ENCODE peak calls at places on chromosomes 11 and 22, in five cellular contexts. G, J, C, E and T are unnamed samples. For H3K36me3, the result is how much of the 10 kb centered on the place peaks cover.

GRCh38 chr11:2302844-2303626 is 1.2 kb downstream of the TSPAN32 start:
- DNase-seq in J (peak), E (no peak), C (no peak), G (no peak), T (no peak)

GRCh38 chr22:45164217-45165123 is 745 bp downstream of the NUP50 start:
- DNase-seq in C (no peak), J (peak), G (peak), E (peak), T (peak)

GRCh38 chr22:35568751-35569725 is 28.4 kb downstream of the RASD2 start:
- DNase-seq in C (no peak), E (no peak), J (no peak), G (no peak), T (no peak)

GRCh38 chr11:32436751-32437405 is 1.5 kb upstream of the WT1 start:
- DNase-seq in E (no peak), C (no peak), J (peak), G (no peak), T (peak)

GRCh38 chr11:123209591-123209990 is 14.5 kb upstream of the CLMP start:
- DNase-seq in J (no peak), E (no peak), G (no peak), C (no peak), T (no peak)

GRCh38 chr11:36009469-36009868 is 65.6 kb downstream of the LDLRAD3 start:
- DNase-seq in J (no peak), G (no peak), C (no peak), E (no peak), T (no peak)

GRCh38 chr11:61161190-61162091 is at the start of gene VPS37C:
- DNase-seq in E (peak), G (peak), C (peak), J (peak), T (peak)

GRCh38 chr22:45218974-45219373 is 21.7 kb downstream of the KIAA0930 start:
- DNase-seq in J (peak), G (no peak), C (no peak), E (no peak), T (no peak)

GRCh38 chr11:27456140-27456801 is 16.3 kb downstream of the LGR4 start:
- DNase-seq in E (no peak), G (no peak), J (no peak), C (no peak), T (no peak)

GRCh38 chr22:35838849-35839646 is 121.4 kb downstream of the APOL5 start:
- DNase-seq in J (no peak), C (peak), E (no peak), G (peak), T (peak)

GRCh38 chr11:86620796-86621575 is 51.4 kb downstream of the ME3 start:
- DNase-seq in G (no peak), C (no peak), J (no peak), E (no peak), T (no peak)

GRCh38 chr11:13010737-13011342 is 1.7 kb downstream of the RASSF10 start:
- DNase-seq in E (no peak), C (no peak), G (peak), J (peak), T (peak)

GRCh38 chr22:28999510-29000224 is 62.0 kb downstream of the C22orf31 start:
- DNase-seq in E (no peak), C (no peak), G (no peak), J (no peak), T (no peak)

GRCh38 chr22:33539902-33540751 is 380.1 kb downstream of the LARGE1 start:
- DNase-seq in C (peak), G (peak), J (no peak), E (no peak), T (no peak)

GRCh38 chr11:63492441-63492840 is 1.5 kb upstream of the PLAAT5 start:
- DNase-seq in G (no peak), J (no peak), E (no peak), C (no peak), T (no peak)

GRCh38 chr11:119101367-119101758 is 290 bp downstream of the DPAGT1 start:
- DNase-seq in G (peak), C (no peak), E (peak), J (peak), T (peak)

GRCh38 chr11:66467756-66468155 is 1.1 kb downstream of the PELI3 start:
- DNase-seq in G (peak), C (no peak), E (no peak), J (peak), T (peak)

GRCh38 chr11:3738241-3738640 is 59.1 kb downstream of the NUP98 start:
- DNase-seq in E (no peak), G (no peak), C (no peak), J (no peak), T (no peak)

GRCh38 chr11:130675456-130675855 is 227.0 kb downstream of the ADAMTS15 start:
- DNase-seq in J (no peak), E (no peak), C (no peak), G (peak), T (no peak)

GRCh38 chr11:115126092-115126491 is 378.1 kb downstream of the CADM1 start:
- DNase-seq in E (no peak), G (no peak), J (no peak), C (no peak), T (no peak)

GRCh38 chr11:124762624-124763155 is 600 bp upstream of the ESAM start:
- DNase-seq in G (peak), E (peak), C (no peak), J (peak), T (no peak)

GRCh38 chr11:94024547-94024946 is 3.4 kb downstream of the HEPHL1 start:
- DNase-seq in C (no peak), G (no peak), E (no peak), J (no peak), T (no peak)

GRCh38 chr11:72430743-72431570 is 3.4 kb downstream of the CLPB start:
- DNase-seq in C (peak), J (peak), G (no peak), E (peak), T (peak)

GRCh38 chr11:3944198-3944597 is 88.7 kb downstream of the STIM1 start:
- DNase-seq in G (no peak), C (no peak), E (no peak), J (no peak), T (no peak)

GRCh38 chr11:15212876-15213275 is 98.2 kb downstream of the INSC start:
- DNase-seq in C (no peak), J (no peak), E (no peak), G (no peak), T (no peak)

GRCh38 chr11:65479184-65480145 is 19.4 kb upstream of the MALAT1 start:
- DNase-seq in E (peak), J (peak), G (peak), C (peak), T (peak)

GRCh38 chr22:44221710-44222475 is 41.2 kb downstream of the PARVG start:
- DNase-seq in J (no peak), C (no peak), G (no peak), E (no peak), T (no peak)

GRCh38 chr11:45879803-45880685 is 5.4 kb upstream of the MAPK8IP1 start:
- DNase-seq in C (no peak), J (no peak), G (no peak), E (peak), T (no peak)

GRCh38 chr11:115745041-115745440 is 240.8 kb upstream of the CADM1 start:
- DNase-seq in G (no peak), E (no peak), C (no peak), J (no peak), T (peak)

DNA sequence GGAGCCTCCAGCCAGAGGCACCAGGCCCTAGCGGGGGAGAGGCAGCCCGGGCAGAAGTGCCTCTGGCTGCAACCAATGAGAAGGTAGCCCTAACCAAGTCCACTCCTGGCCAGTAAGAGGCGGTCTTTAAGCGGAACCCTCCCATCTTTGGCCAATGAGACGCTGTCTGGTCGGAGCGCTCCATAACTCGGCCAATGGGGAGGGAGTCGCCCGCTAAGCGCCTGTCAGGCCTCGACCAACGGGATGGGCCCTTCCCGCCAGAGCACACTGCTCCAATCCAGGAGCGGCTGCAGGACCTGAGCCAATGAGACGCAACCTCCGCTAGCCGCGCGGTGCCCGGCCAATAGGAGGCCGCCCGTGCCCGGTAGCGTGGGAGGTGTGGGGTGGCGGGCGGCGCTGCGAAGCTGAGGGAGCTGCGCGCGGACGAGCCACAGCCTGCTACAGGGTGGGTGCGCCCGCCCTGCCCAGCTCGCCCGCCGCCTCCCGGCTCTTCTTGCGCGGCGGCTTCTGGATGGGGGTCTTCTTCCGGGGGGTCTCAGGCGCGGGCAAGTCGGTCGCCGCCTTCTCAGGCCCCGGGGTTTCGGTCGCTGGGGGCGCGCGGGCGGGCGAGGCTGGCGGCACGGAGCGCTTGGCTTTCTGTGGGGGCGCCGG is 12.6 kb downstream of the SCARF2 start:
- DNase-seq in C (no peak), J (peak), G (no peak), E (no peak), T (peak)
- H3K36me3 ChIP-seq in C (under half), J (under half), G (under half), E (under half), T (under half)

DNA sequence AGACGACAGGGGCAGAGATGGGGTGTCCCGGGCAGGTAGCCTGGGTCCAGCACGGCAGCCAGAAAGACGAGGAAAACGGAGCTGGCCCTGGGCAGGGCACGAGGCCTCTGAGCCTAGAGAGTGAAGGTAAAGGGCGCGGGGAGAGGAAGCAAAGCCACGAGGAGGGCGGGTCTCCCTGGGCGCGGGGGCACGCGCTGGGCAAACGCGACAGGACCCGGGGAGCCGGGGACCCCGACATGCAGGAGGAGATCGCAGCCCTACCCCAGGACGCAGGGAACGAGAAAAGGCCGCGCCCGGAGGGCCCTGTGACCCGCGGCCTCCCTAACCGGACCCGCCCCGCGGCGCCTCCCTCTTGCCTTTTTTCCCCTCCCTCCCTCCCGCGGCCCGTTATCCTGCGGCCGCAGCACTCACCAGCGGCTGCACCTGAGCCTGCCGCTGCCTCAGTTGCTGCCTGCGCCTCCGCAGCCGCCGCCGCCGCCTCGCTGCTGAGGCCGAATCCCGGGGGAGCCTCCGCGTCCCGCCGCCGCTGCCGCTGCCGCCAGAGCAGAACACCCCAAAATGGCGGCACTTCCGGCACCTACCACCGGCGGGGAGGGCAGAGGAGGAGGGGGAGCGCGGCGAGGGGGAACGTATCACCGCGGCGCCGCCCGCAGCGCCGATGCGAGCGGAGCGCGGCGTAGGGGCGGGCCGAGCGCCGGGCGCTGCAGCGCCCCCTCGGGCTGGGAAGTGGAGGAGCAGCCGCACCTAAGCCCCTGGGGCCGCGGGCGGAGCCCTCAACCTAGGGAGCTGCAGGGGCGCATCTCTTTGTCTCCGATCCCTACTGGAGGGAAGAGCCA is at the start of gene CELF1:
- DNase-seq in C (peak), E (peak), J (peak), G (peak), T (peak)
- H3K27ac ChIP-seq in C (peak), E (peak), J (peak), G (peak), T (peak)

GRCh38 chr22:25970996-25971811 is 198.1 kb upstream of the SEZ6L start:
- DNase-seq in J (no peak), G (no peak), E (no peak), C (no peak), T (peak)
- TF ChIP-seq POLR2AphosphoS5 in J (no peak), G (no peak), E (no peak), C (no peak), T (no peak)

DNA sequence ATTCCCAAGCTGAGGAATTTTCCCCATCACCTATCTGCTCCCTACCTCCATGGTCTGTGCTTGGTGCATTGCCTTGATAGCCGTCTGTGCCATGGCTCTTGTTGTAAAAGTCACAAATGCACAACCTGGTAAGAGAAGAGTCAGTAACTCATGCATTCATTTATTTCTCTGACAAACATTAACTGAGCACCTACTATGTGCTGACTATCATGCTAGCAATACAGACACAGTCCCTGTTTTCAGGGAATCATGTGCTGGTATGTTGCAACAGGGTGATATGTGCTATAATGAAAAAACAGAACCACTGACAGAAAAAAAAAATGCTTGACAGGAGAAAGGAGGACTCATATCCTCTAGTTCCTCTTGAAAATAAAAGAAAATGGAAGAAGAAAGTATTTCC is 34.5 kb upstream of the RAPSN start:
- DNase-seq in E (no peak), C (no peak), G (no peak), J (no peak), T (no peak)
- H3K36me3 ChIP-seq in E (half or more), C (under half), G (under half), J (half or more), T (half or more)